ENCODE peak calls at places on chromosomes 5 and 9, in four cellular contexts. One of them, this sample, is unnamed.

GRCh38 chr5:20606006-20606405 is 618.0 kb upstream of the CDH18 start:
- DNase-seq in mesendoderm: no peak
- DNase-seq in IMR-90: no peak
- DNase-seq in neuronal stem cell: no peak
- DNase-seq in this sample: no peak

GRCh38 chr9:110128664-110129329 is 79.2 kb downstream of the C9orf152 start:
- DNase-seq in mesendoderm: no peak
- DNase-seq in IMR-90: no peak
- DNase-seq in neuronal stem cell: no peak
- DNase-seq in this sample: peak

GRCh38 chr5:92644271-92644886 is 936.6 kb downstream of the NR2F1-AS1 start:
- DNase-seq in mesendoderm: peak
- DNase-seq in IMR-90: no peak
- DNase-seq in neuronal stem cell: no peak
- DNase-seq in this sample: no peak

GRCh38 chr9:124420991-124421543 is 5.8 kb upstream of the PSMB7 start:
- DNase-seq in mesendoderm: peak
- DNase-seq in IMR-90: peak
- DNase-seq in neuronal stem cell: no peak
- DNase-seq in this sample: peak

GRCh38 chr9:88766778-88767503 is 224.3 kb upstream of the S1PR3 start:
- DNase-seq in mesendoderm: no peak
- DNase-seq in IMR-90: peak
- DNase-seq in neuronal stem cell: no peak
- DNase-seq in this sample: peak

GRCh38 chr9:82605657-82606031 is 457.3 kb downstream of the RASEF start:
- DNase-seq in mesendoderm: no peak
- DNase-seq in IMR-90: no peak
- DNase-seq in neuronal stem cell: no peak
- DNase-seq in this sample: no peak

GRCh38 chr9:113178087-113178486 is 27.3 kb downstream of the SLC31A2 start:
- DNase-seq in mesendoderm: no peak
- DNase-seq in IMR-90: peak
- DNase-seq in neuronal stem cell: no peak
- DNase-seq in this sample: peak

GRCh38 chr5:155616779-155617392 is 603.3 kb downstream of the KIF4B start:
- DNase-seq in mesendoderm: peak
- DNase-seq in IMR-90: no peak
- DNase-seq in neuronal stem cell: peak
- DNase-seq in this sample: peak

GRCh38 chr9:76403352-76403751 is 9.1 kb upstream of the RFK start:
- DNase-seq in mesendoderm: peak
- DNase-seq in IMR-90: peak
- DNase-seq in neuronal stem cell: no peak
- DNase-seq in this sample: peak

GRCh38 chr5:181215997-181216982 is 6.8 kb upstream of the TRIM41 start:
- DNase-seq in mesendoderm: no peak
- DNase-seq in IMR-90: no peak
- DNase-seq in neuronal stem cell: no peak
- DNase-seq in this sample: no peak

GRCh38 chr5:68911840-68912690 is 181.7 kb upstream of the SLC30A5 start:
- DNase-seq in mesendoderm: no peak
- DNase-seq in IMR-90: peak
- DNase-seq in neuronal stem cell: no peak
- DNase-seq in this sample: peak

GRCh38 chr9:134033516-134034214 is 8.4 kb downstream of the BRD3OS start:
- DNase-seq in mesendoderm: no peak
- DNase-seq in IMR-90: no peak
- DNase-seq in neuronal stem cell: no peak
- DNase-seq in this sample: no peak
- H2AK5ac ChIP-seq in mesendoderm: no peak
- H2AK5ac ChIP-seq in IMR-90: no peak
- H2AK5ac ChIP-seq in neuronal stem cell: no peak
- H2AK5ac ChIP-seq in this sample: no peak

GRCh38 chr9:129687391-129687790 is 21.9 kb downstream of the PRRX2 start:
- DNase-seq in mesendoderm: no peak
- DNase-seq in IMR-90: no peak
- DNase-seq in neuronal stem cell: no peak
- DNase-seq in this sample: no peak
- H2AK5ac ChIP-seq in mesendoderm: no peak
- H2AK5ac ChIP-seq in IMR-90: no peak
- H2AK5ac ChIP-seq in neuronal stem cell: peak
- H2AK5ac ChIP-seq in this sample: no peak

GRCh38 chr5:15007549-15008142 is 136.1 kb upstream of the ANKH start:
- DNase-seq in mesendoderm: no peak
- DNase-seq in IMR-90: no peak
- DNase-seq in neuronal stem cell: no peak
- DNase-seq in this sample: no peak

GRCh38 chr5:15008476-15008875 is 136.9 kb upstream of the ANKH start:
- DNase-seq in mesendoderm: peak
- DNase-seq in IMR-90: peak
- DNase-seq in neuronal stem cell: no peak
- DNase-seq in this sample: peak

GRCh38 chr5:15010936-15011335 is 139.4 kb upstream of the ANKH start:
- DNase-seq in mesendoderm: no peak
- DNase-seq in IMR-90: no peak
- DNase-seq in neuronal stem cell: no peak
- DNase-seq in this sample: peak

GRCh38 chr5:15009420-15009819 is 137.8 kb upstream of the ANKH start:
- DNase-seq in mesendoderm: no peak
- DNase-seq in IMR-90: peak
- DNase-seq in neuronal stem cell: no peak
- DNase-seq in this sample: peak

DNA sequence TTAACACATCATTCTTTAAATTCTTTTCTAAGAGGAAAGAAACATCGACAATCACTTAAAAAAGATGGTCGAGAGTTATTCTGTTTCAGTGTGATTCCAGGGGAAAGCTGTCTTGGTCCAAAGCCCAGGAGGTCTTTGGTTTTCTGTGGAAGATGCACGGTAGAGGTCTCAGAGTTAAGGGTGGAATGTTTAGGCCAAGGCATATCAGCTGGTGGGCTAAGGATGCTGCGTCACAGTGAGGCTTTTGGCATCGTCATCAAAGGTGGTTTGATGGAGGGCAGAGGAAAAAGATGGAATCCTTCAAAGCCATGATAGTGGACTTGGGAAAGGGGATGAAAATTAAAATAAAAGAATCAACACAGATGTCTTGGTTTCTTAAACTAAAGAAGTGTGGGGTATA is 137.3 kb upstream of the ANKH start:
- DNase-seq in mesendoderm: no peak
- DNase-seq in IMR-90: peak
- DNase-seq in neuronal stem cell: no peak
- DNase-seq in this sample: no peak
- H2AK5ac ChIP-seq in mesendoderm: no peak
- H2AK5ac ChIP-seq in IMR-90: peak
- H2AK5ac ChIP-seq in neuronal stem cell: no peak
- H2AK5ac ChIP-seq in this sample: peak

DNA sequence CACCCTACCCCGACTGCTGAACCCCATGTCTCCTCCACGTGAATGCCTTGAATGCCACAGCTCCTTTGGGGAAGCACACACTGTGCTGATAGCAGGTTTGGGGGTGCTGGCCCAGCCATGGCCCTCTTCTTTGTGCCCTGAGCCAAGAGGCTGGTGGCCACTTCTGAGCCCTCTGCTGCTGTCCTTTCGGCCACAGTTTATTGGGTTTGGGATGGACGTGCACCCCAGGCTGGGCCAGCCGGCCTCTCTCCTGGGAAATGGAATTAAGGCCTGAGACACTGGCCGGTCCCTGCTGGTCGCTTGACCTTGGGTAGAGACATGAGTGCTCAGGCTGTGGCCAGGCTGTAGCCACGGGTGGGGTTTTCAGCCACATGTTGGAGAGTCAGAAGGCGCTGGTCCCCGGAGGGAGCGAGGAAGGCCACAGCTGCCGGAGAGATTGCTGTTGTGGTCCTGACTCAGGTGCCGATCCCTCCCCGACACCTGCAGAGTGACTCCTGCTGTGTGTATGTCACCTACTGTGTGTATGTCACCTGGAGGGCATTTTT is 26.6 kb downstream of the FAM163B start:
- DNase-seq in mesendoderm: no peak
- DNase-seq in IMR-90: no peak
- DNase-seq in neuronal stem cell: no peak
- DNase-seq in this sample: no peak
- H2AK5ac ChIP-seq in mesendoderm: no peak
- H2AK5ac ChIP-seq in IMR-90: no peak
- H2AK5ac ChIP-seq in neuronal stem cell: peak
- H2AK5ac ChIP-seq in this sample: no peak

GRCh38 chr5:137486707-137487106 is 12.4 kb downstream of the SPOCK1 start:
- DNase-seq in mesendoderm: no peak
- DNase-seq in IMR-90: peak
- DNase-seq in neuronal stem cell: no peak
- DNase-seq in this sample: no peak

GRCh38 chr5:137488974-137489373 is 10.2 kb downstream of the SPOCK1 start:
- DNase-seq in mesendoderm: no peak
- DNase-seq in IMR-90: no peak
- DNase-seq in neuronal stem cell: no peak
- DNase-seq in this sample: no peak

GRCh38 chr5:137488516-137488915 is 10.6 kb downstream of the SPOCK1 start:
- DNase-seq in mesendoderm: no peak
- DNase-seq in IMR-90: no peak
- DNase-seq in neuronal stem cell: no peak
- DNase-seq in this sample: no peak

GRCh38 chr5:137491121-137491520 is 8.0 kb downstream of the SPOCK1 start:
- DNase-seq in mesendoderm: no peak
- DNase-seq in IMR-90: peak
- DNase-seq in neuronal stem cell: no peak
- DNase-seq in this sample: no peak

GRCh38 chr5:137487600-137487999 is 11.5 kb downstream of the SPOCK1 start:
- DNase-seq in mesendoderm: no peak
- DNase-seq in IMR-90: peak
- DNase-seq in neuronal stem cell: no peak
- DNase-seq in this sample: no peak
- H2AK5ac ChIP-seq in mesendoderm: no peak
- H2AK5ac ChIP-seq in IMR-90: no peak
- H2AK5ac ChIP-seq in neuronal stem cell: no peak
- H2AK5ac ChIP-seq in this sample: no peak

GRCh38 chr9:93974151-93974550 is 19.0 kb upstream of the BARX1 start:
- DNase-seq in mesendoderm: no peak
- DNase-seq in IMR-90: no peak
- DNase-seq in neuronal stem cell: no peak
- DNase-seq in this sample: no peak

GRCh38 chr9:93978498-93978897 is 23.3 kb upstream of the BARX1 start:
- DNase-seq in mesendoderm: no peak
- DNase-seq in IMR-90: no peak
- DNase-seq in neuronal stem cell: no peak
- DNase-seq in this sample: no peak

GRCh38 chr9:93976081-93976480 is 20.9 kb upstream of the BARX1 start:
- DNase-seq in mesendoderm: no peak
- DNase-seq in IMR-90: no peak
- DNase-seq in neuronal stem cell: no peak
- DNase-seq in this sample: no peak

DNA sequence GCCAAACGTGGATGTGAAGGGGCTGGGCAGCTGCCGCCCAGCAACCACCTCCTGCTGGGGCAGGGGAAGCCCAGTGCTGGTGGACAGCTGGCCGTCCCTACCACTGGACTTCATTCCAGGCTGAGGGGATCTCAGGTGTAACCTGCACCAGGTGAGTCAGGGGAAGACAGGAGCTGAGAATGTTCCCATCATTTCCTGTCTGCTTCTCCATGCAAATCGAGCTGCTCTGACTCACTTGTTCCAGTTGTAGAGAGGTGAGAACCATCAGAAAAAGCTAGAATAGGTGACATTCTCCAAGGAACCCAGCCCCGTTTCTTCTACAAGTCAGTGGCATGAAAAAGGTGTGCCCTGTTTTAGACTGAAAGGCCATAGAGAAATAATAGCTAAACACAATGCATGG is 21.8 kb upstream of the BARX1 start:
- DNase-seq in mesendoderm: peak
- DNase-seq in IMR-90: no peak
- DNase-seq in neuronal stem cell: no peak
- DNase-seq in this sample: no peak
- H2AK5ac ChIP-seq in mesendoderm: no peak
- H2AK5ac ChIP-seq in IMR-90: no peak
- H2AK5ac ChIP-seq in neuronal stem cell: no peak
- H2AK5ac ChIP-seq in this sample: no peak